ENCODE peak calls at places on chromosomes 1 and 21, in seven cellular contexts. E is EL; F is stimulated activated CD4-positive, alpha-beta T cell treated with anti-CD3 and anti-CD28 coated beads, Interleukin-1b, Interleukin-23, amount 100 ng/mL, for 24 hours; X is cardiac fibroblast; A is activated T-helper 1 cell treated with Interleukin-2 at 50 U/mL for 16 hours; C is GM12865; Q is HCEC 1CT. G is an unnamed sample.
A peak's percentile ranks its signal among the peaks of the same experiment; 100 is the strongest.

GRCh38 chr1:174990382-174990999 is 9.3 kb upstream of the CACYBP start:
- DNase-seq in A (no peak), C (peak; percentile 48), E (peak; percentile 83), F (no peak), X (peak; percentile 66), Q (peak; percentile 73), G (no peak)

GRCh38 chr1:213767683-213768082 is 220.1 kb upstream of the PROX1 start:
- DNase-seq in F (no peak), E (no peak), X (no peak), Q (no peak), C (no peak), A (no peak), G (no peak)

GRCh38 chr1:5992034-5992813 is at the start of gene NPHP4:
- DNase-seq in X (peak; percentile 100), E (peak; percentile 100), C (peak; percentile 100), A (peak; percentile 98), Q (peak; percentile 99), F (peak; percentile 99), G (peak; percentile 97)

GRCh38 chr1:195714248-195714647 is 894.0 kb downstream of the KCNT2 start:
- DNase-seq in X (no peak), C (no peak), E (peak; percentile 47), F (no peak), Q (no peak), A (no peak), G (no peak)

GRCh38 chr1:8153961-8154360 is 127.9 kb upstream of the ERRFI1 start:
- DNase-seq in F (no peak), C (no peak), X (no peak), E (no peak), Q (no peak), A (no peak), G (no peak)

GRCh38 chr1:171468120-171468790 is 17.1 kb upstream of the PRRC2C start:
- DNase-seq in Q (peak; percentile 77), X (peak; percentile 71), F (no peak), E (peak; percentile 51), C (peak; percentile 41), A (no peak), G (no peak)

GRCh38 chr1:230858918-230859819 is 9.2 kb downstream of the C1orf198 start:
- DNase-seq in C (no peak), A (no peak), E (peak; percentile 89), X (no peak), Q (peak; percentile 60), F (no peak), G (no peak)

GRCh38 chr1:117758444-117759316 is 152.8 kb downstream of the TENT5C start:
- DNase-seq in Q (peak; percentile 77), F (peak; percentile 38), A (peak; percentile 43), C (peak; percentile 74), X (peak; percentile 87), E (peak; percentile 88), G (peak; percentile 63)

GRCh38 chr1:156120318-156120717 is 5.8 kb downstream of the LMNA start:
- DNase-seq in A (no peak), F (no peak), X (no peak), Q (no peak), C (no peak), E (no peak), G (no peak)

GRCh38 chr1:161835963-161836362 is 69.8 kb downstream of the ATF6 start:
- DNase-seq in Q (peak; percentile 25), C (no peak), F (no peak), A (no peak), E (peak; percentile 4), X (no peak), G (no peak)

GRCh38 chr1:186112280-186112679 is 262.8 kb downstream of the TPR start:
- DNase-seq in X (no peak), C (no peak), F (no peak), E (no peak), A (no peak), Q (no peak), G (no peak)

GRCh38 chr1:14968251-14968812 is 185.2 kb upstream of the TMEM51 start:
- DNase-seq in X (peak; percentile 44), E (peak; percentile 94), F (no peak), A (no peak), Q (peak; percentile 34), C (no peak), G (no peak)

GRCh38 chr1:212814548-212814947 is 22.9 kb downstream of the TATDN3 start:
- DNase-seq in Q (no peak), E (no peak), A (no peak), X (no peak), F (no peak), C (no peak), G (no peak)

GRCh38 chr1:178575611-178576331 is 62.9 kb downstream of the TEX35 start:
- DNase-seq in Q (no peak), F (no peak), A (no peak), E (no peak), C (no peak), X (no peak), G (no peak)

GRCh38 chr1:31943546-31944184 is 5.5 kb upstream of the PTP4A2 start:
- DNase-seq in X (no peak), A (no peak), F (no peak), C (peak; percentile 79), Q (no peak), E (no peak), G (no peak)

GRCh38 chr21:46161180-46161799 is 5.9 kb upstream of the FTCD start:
- DNase-seq in X (no peak), F (no peak), Q (no peak), E (no peak), A (no peak), C (peak; percentile 1), G (no peak)

GRCh38 chr1:206702803-206703202 is 18.1 kb downstream of the MAPKAPK2 start:
- DNase-seq in C (no peak), A (no peak), E (no peak), F (no peak), X (no peak), Q (no peak), G (no peak)

GRCh38 chr1:33358771-33359503 is 38.0 kb upstream of the A3GALT2 start:
- DNase-seq in C (no peak), A (no peak), E (peak; percentile 37), X (peak; percentile 43), F (no peak), Q (no peak), G (no peak)

GRCh38 chr1:100699744-100700143 is 19.8 kb upstream of the VCAM1 start:
- DNase-seq in C (no peak), A (no peak), Q (peak; percentile 71), E (peak; percentile 9), X (peak; percentile 60), F (no peak), G (no peak)

GRCh38 chr1:24216254-24216653 is 29.2 kb upstream of the IFNLR1 start:
- DNase-seq in A (no peak), X (no peak), F (no peak), E (no peak), Q (no peak), C (no peak), G (peak; percentile 32)

GRCh38 chr1:47644216-47644581 is 206.4 kb downstream of the FOXD2 start:
- DNase-seq in X (peak; percentile 5), Q (no peak), C (no peak), A (no peak), E (no peak), F (no peak), G (no peak)

GRCh38 chr1:33300673-33301072 is 20.2 kb downstream of the A3GALT2 start:
- DNase-seq in C (no peak), F (no peak), E (peak; percentile 42), Q (no peak), X (peak; percentile 84), A (no peak), G (no peak)

GRCh38 chr1:207868252-207868768 is 42.6 kb downstream of the CD34 start:
- DNase-seq in Q (peak; percentile 34), F (no peak), E (peak; percentile 46), A (no peak), X (peak; percentile 61), C (peak; percentile 28), G (no peak)

GRCh38 chr1:2547210-2548067 is 8.7 kb upstream of the TNFRSF14 start:
- DNase-seq in C (peak; percentile 83), E (no peak), X (no peak), Q (no peak), F (no peak), A (no peak), G (no peak)

GRCh38 chr1:229563701-229564100 is 5.2 kb upstream of the ABCB10 start:
- DNase-seq in E (no peak), A (no peak), X (peak; percentile 65), C (no peak), F (no peak), Q (no peak), G (no peak)

GRCh38 chr1:61491497-61491896 is 233.4 kb downstream of the TM2D1 start:
- DNase-seq in A (no peak), F (no peak), E (peak; percentile 54), X (no peak), Q (no peak), C (no peak), G (no peak)

GRCh38 chr1:19390901-19391595 is 78.9 kb downstream of the SLC66A1 start:
- DNase-seq in A (peak; percentile 41), X (peak; percentile 66), C (peak; percentile 59), E (peak; percentile 82), Q (peak; percentile 56), F (peak; percentile 23), G (no peak)

GRCh38 chr1:109240158-109241152 is 8.9 kb upstream of the CELSR2 start:
- DNase-seq in F (no peak), A (no peak), Q (peak; percentile 29), E (peak; percentile 83), C (no peak), X (peak; percentile 71), G (no peak)

GRCh38 chr1:43147625-43148319 is 24.3 kb downstream of the EBNA1BP2 start:
- DNase-seq in X (peak; percentile 54), C (no peak), A (no peak), Q (no peak), E (peak; percentile 81), F (no peak), G (peak; percentile 85)

GRCh38 chr1:185846672-185847440 is 112.7 kb downstream of the HMCN1 start:
- DNase-seq in F (no peak), E (peak; percentile 29), C (no peak), A (no peak), Q (no peak), X (peak; percentile 78), G (no peak)

GRCh38 chr1:38006008-38006828 is 904 bp upstream of the FHL3 start:
- DNase-seq in X (no peak), C (no peak), F (no peak), E (no peak), A (no peak), Q (no peak), G (no peak)

GRCh38 chr1:24724345-24725208 is 20.7 kb upstream of the CLIC4 start:
- DNase-seq in X (peak; percentile 91), C (no peak), Q (peak; percentile 88), E (peak; percentile 94), F (no peak), A (no peak), G (no peak)

GRCh38 chr1:18556364-18556763 is 74.3 kb upstream of the PAX7 start:
- DNase-seq in E (peak; percentile 17), F (no peak), A (no peak), C (peak; percentile 19), Q (peak; percentile 21), X (peak; percentile 27), G (no peak)

GRCh38 chr1:7410156-7410555 is 360.9 kb upstream of the VAMP3 start:
- DNase-seq in A (no peak), C (no peak), F (no peak), Q (no peak), X (no peak), E (no peak), G (no peak)

GRCh38 chr1:21238141-21238800 is 52.0 kb downstream of the ECE1 start:
- DNase-seq in C (no peak), Q (no peak), E (peak; percentile 99), X (peak; percentile 46), A (no peak), F (no peak), G (no peak)

GRCh38 chr1:211324992-211325775 is 1.4 kb upstream of the TRAF5 start:
- DNase-seq in F (no peak), A (no peak), Q (no peak), C (no peak), X (no peak), E (no peak), G (no peak)

GRCh38 chr1:170586321-170586855 is 54.4 kb downstream of the GORAB start:
- DNase-seq in A (no peak), Q (no peak), X (peak; percentile 56), E (no peak), F (no peak), C (no peak), G (no peak)

GRCh38 chr21:46078322-46078981 is 19.5 kb upstream of the COL6A2 start:
- DNase-seq in A (no peak), F (no peak), Q (no peak), E (peak; percentile 21), X (no peak), C (no peak), G (no peak)

G was measured in NCI-H187.